ENCODE peak calls at places on chromosome 22, in ten cellular contexts. G is neural crest cell, I is GM10248, R is thyroid gland, U is epithelial cell of esophagus, H is stomach, X is HFF-Myc, M is HepG2, F is AG09319, D is GM20000. A is an unnamed sample.

GRCh38 chr22:41411021-41411851 is 29.5 kb downstream of the TEF start:
- DNase-seq in D (no peak), U (no peak), G (no peak), M (no peak), X (no peak), I (no peak), F (no peak), R (peak), H (no peak), A (no peak)

GRCh38 chr22:33957086-33957485 is 36.8 kb upstream of the LARGE1 start:
- DNase-seq in M (no peak), X (no peak), D (no peak), G (no peak), I (no peak), U (no peak), R (no peak), F (no peak), H (no peak), A (no peak)

GRCh38 chr22:31088233-31088986 is 7.3 kb downstream of the SMTN start:
- DNase-seq in I (no peak), D (no peak), R (no peak), U (no peak), F (no peak), H (no peak), G (no peak), X (no peak), M (no peak), A (no peak)

GRCh38 chr22:17570851-17571631 is 7.7 kb downstream of the SLC25A18 start:
- DNase-seq in U (peak), D (no peak), I (no peak), F (no peak), H (peak), G (no peak), M (no peak), R (peak), X (no peak), A (peak)

GRCh38 chr22:20221421-20222340 is 46.4 kb downstream of the RTN4R start:
- DNase-seq in M (no peak), U (no peak), I (no peak), D (no peak), X (no peak), G (no peak), F (no peak), R (peak), H (peak), A (peak)

GRCh38 chr22:37503850-37504249 is 15.4 kb downstream of the CARD10 start:
- DNase-seq in X (no peak), H (peak), M (peak), R (no peak), G (no peak), I (no peak), U (no peak), D (no peak), F (no peak), A (peak)

GRCh38 chr22:36546092-36546804 is 17.3 kb upstream of the EIF3D start:
- DNase-seq in M (peak), G (peak), F (no peak), U (peak), H (no peak), I (peak), R (peak), D (peak), X (no peak), A (peak)

GRCh38 chr22:46024136-46024840 is 47.3 kb upstream of the WNT7B start:
- DNase-seq in F (no peak), R (no peak), U (no peak), D (no peak), M (no peak), I (no peak), H (no peak), X (no peak), G (no peak), A (peak)

GRCh38 chr22:44379817-44380560 is 67.2 kb upstream of the SHISAL1 start:
- DNase-seq in H (no peak), I (no peak), F (no peak), D (no peak), U (no peak), M (no peak), X (no peak), G (no peak), R (no peak), A (no peak)

GRCh38 chr22:43827336-43827735 is 15.2 kb upstream of the EFCAB6 start:
- DNase-seq in G (no peak), X (no peak), F (no peak), I (no peak), D (no peak), U (no peak), H (no peak), R (no peak), M (no peak), A (no peak)

GRCh38 chr22:36292823-36293530 is 40.0 kb downstream of the APOL1 start:
- DNase-seq in F (no peak), R (no peak), G (no peak), X (no peak), H (no peak), M (no peak), I (no peak), U (no peak), D (no peak), A (no peak)

GRCh38 chr22:37205046-37205445 is 7.2 kb downstream of the SSTR3 start:
- DNase-seq in G (no peak), H (no peak), X (no peak), R (no peak), I (no peak), D (no peak), F (no peak), U (no peak), M (no peak), A (peak)

GRCh38 chr22:27578937-27579617 is 222.5 kb downstream of the MN1 start:
- DNase-seq in G (no peak), R (no peak), I (no peak), U (no peak), D (no peak), M (no peak), X (no peak), F (no peak), H (no peak), A (no peak)

GRCh38 chr22:48268293-48268692 is 1505.8 kb downstream of the TBC1D22A start:
- DNase-seq in D (no peak), H (no peak), F (no peak), X (no peak), G (no peak), U (no peak), M (no peak), R (no peak), I (no peak), A (no peak)

GRCh38 chr22:36365020-36365411 is 22.8 kb downstream of the MYH9 start:
- DNase-seq in X (peak), D (peak), R (peak), H (peak), G (no peak), F (no peak), U (peak), M (no peak), I (peak), A (no peak)

GRCh38 chr22:30481711-30482110 is 9.9 kb upstream of the SEC14L3 start:
- DNase-seq in G (no peak), U (peak), F (no peak), D (no peak), X (no peak), I (no peak), M (no peak), H (no peak), R (no peak), A (no peak)

GRCh38 chr22:19086944-19087343 is 35.3 kb downstream of the DGCR2 start:
- DNase-seq in U (peak), H (no peak), G (no peak), F (no peak), I (no peak), D (no peak), R (no peak), M (no peak), X (no peak), A (no peak)

GRCh38 chr22:37037669-37038068 is 13.9 kb upstream of the KCTD17 start:
- DNase-seq in D (no peak), G (no peak), X (no peak), R (no peak), U (no peak), H (no peak), I (no peak), F (no peak), M (no peak), A (no peak)

GRCh38 chr22:20869234-20869633 is 10.4 kb downstream of the SNAP29 start:
- DNase-seq in G (no peak), D (no peak), U (no peak), M (no peak), F (no peak), H (no peak), R (no peak), X (no peak), I (no peak), A (no peak)

GRCh38 chr22:17919276-17920144 is 104.9 kb downstream of the MICAL3 start:
- DNase-seq in R (peak), I (no peak), H (no peak), U (no peak), D (no peak), G (no peak), X (no peak), M (no peak), F (no peak), A (no peak)

GRCh38 chr22:20508815-20509271 is 1.4 kb downstream of the MED15 start:
- DNase-seq in F (no peak), D (no peak), H (no peak), M (no peak), I (no peak), G (no peak), R (no peak), X (no peak), U (peak), A (no peak)

GRCh38 chr22:39240841-39241631 is 3.7 kb downstream of the PDGFB start:
- DNase-seq in H (peak), R (peak), I (no peak), M (peak), U (peak), G (no peak), D (peak), F (no peak), X (no peak), A (peak)

GRCh38 chr22:39325392-39325932 is 6.0 kb upstream of the RPL3 start:
- DNase-seq in X (no peak), G (no peak), D (no peak), I (no peak), F (no peak), R (no peak), U (peak), H (no peak), M (no peak), A (no peak)

DNA sequence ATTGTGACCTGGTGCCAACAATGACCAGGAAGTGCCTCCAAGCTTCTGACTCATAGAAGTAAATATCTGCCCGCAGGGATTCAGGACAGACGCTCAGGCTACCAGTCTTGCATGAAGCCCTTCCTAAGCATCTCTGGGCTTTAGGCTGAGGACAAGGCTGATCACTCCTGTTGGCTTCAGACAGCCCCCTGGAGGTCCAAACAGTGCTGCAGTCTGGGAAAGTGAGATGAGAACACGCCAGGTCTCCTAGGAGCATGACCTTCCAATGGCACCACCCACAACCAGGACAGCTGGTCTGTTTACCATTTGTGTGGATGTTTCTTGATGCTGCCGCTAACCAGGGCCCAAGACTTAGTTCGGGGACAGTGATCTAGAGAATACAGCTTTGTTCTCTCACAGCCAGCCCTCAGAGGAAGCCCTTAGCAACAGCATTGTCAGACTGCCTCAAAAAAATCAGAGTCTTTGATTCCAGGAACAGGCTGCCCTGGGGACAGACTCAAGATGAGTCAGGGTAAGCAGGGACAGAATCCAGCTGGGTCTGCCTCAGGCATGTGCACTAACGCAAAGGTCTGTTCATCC is 111.2 kb downstream of the ZNF280B start:
- DNase-seq in R (no peak), D (no peak), H (no peak), U (peak), G (peak), F (no peak), X (no peak), I (peak), M (peak), A (no peak)
- TF ChIP-seq CTCF in R (no peak), D (no peak), H (no peak), U (no peak), G (no peak), F (no peak), X (no peak), I (no peak), M (peak), A (no peak)

GRCh38 chr22:49765951-49766350 is 61.7 kb downstream of the BRD1 start:
- DNase-seq in D (no peak), F (no peak), X (no peak), U (no peak), M (no peak), H (peak), R (no peak), I (no peak), G (no peak), A (no peak)
- TF ChIP-seq CTCF in D (no peak), F (no peak), X (no peak), U (no peak), M (no peak), H (no peak), R (no peak), I (no peak), G (no peak), A (no peak)

DNA sequence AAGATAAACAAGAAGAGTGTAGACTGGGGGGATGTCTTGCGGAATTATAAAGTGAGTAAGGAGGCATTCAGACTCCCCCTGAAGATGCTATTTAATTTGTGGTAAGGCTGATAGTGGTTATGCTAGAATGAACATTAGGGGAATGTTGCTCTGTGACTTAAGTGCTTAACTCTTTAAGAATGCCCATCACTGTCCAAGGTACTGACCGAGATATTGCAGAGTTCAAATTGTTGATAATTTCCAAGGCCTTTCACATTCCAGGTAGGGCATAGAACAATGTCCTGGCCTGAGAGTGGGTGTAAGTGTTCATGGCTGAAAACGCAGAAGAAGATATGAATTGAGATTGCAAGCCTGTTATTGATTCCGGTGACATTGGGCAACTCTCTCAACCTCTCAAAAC is 90.3 kb upstream of the SEZ6L start:
- DNase-seq in I (no peak), M (no peak), X (no peak), R (no peak), H (no peak), U (no peak), F (no peak), D (no peak), G (no peak), A (no peak)
- TF ChIP-seq CTCF in I (no peak), M (no peak), X (no peak), R (no peak), H (no peak), U (no peak), F (no peak), D (no peak), G (no peak), A (no peak)

GRCh38 chr22:34975721-34976120 is 90.2 kb upstream of the ISX start:
- DNase-seq in X (no peak), H (no peak), G (no peak), I (no peak), U (no peak), R (no peak), D (no peak), F (no peak), M (no peak), A (no peak)
- TF ChIP-seq CTCF in X (no peak), H (no peak), G (peak), I (no peak), U (no peak), R (no peak), D (no peak), F (no peak), M (peak), A (no peak)